ENCODE peak calls at places on chromosomes 1 and 21, in nine cellular contexts. One of them, this sample, is unnamed.

GRCh38 chr21:27300770-27301169 is 333.9 kb upstream of the ADAMTS5 start:
- DNase-seq in midbrain: no peak
- DNase-seq in germinal center: no peak
- DNase-seq in H7: no peak
- DNase-seq in GM12878: no peak
- DNase-seq in DMS53: no peak
- DNase-seq in T-helper 9 cell: no peak
- DNase-seq in GM04504: peak
- DNase-seq in stimulated activated CD4-positive, alpha-beta T cell treated with anti-CD3 and anti-CD28 coated beads, Interleukin-12 subunit alpha, Interleukin-12 subunit beta, amount 100 ng/mL, for 24 hours: no peak
- DNase-seq in this sample: no peak

GRCh38 chr1:231395051-231395995 is 26.8 kb downstream of the EGLN1 start:
- DNase-seq in midbrain: no peak
- DNase-seq in T-helper 9 cell: no peak
- DNase-seq in GM12878: no peak
- DNase-seq in stimulated activated CD4-positive, alpha-beta T cell treated with anti-CD3 and anti-CD28 coated beads, Interleukin-12 subunit alpha, Interleukin-12 subunit beta, amount 100 ng/mL, for 24 hours: no peak
- DNase-seq in GM04504: peak
- DNase-seq in H7: no peak
- DNase-seq in germinal center: no peak
- DNase-seq in DMS53: peak
- DNase-seq in this sample: no peak

GRCh38 chr1:97571760-97572159 is 349.1 kb downstream of the DPYD start:
- DNase-seq in DMS53: no peak
- DNase-seq in germinal center: no peak
- DNase-seq in H7: no peak
- DNase-seq in T-helper 9 cell: no peak
- DNase-seq in stimulated activated CD4-positive, alpha-beta T cell treated with anti-CD3 and anti-CD28 coated beads, Interleukin-12 subunit alpha, Interleukin-12 subunit beta, amount 100 ng/mL, for 24 hours: no peak
- DNase-seq in GM12878: no peak
- DNase-seq in GM04504: no peak
- DNase-seq in midbrain: no peak
- DNase-seq in this sample: no peak

GRCh38 chr1:90820727-90821126 is 103.6 kb upstream of the BARHL2 start:
- DNase-seq in stimulated activated CD4-positive, alpha-beta T cell treated with anti-CD3 and anti-CD28 coated beads, Interleukin-12 subunit alpha, Interleukin-12 subunit beta, amount 100 ng/mL, for 24 hours: no peak
- DNase-seq in midbrain: no peak
- DNase-seq in T-helper 9 cell: no peak
- DNase-seq in DMS53: no peak
- DNase-seq in GM04504: no peak
- DNase-seq in H7: no peak
- DNase-seq in GM12878: no peak
- DNase-seq in germinal center: no peak
- DNase-seq in this sample: no peak

GRCh38 chr21:46545911-46546310 is 59.0 kb downstream of the S100B start:
- DNase-seq in germinal center: no peak
- DNase-seq in T-helper 9 cell: no peak
- DNase-seq in GM12878: no peak
- DNase-seq in stimulated activated CD4-positive, alpha-beta T cell treated with anti-CD3 and anti-CD28 coated beads, Interleukin-12 subunit alpha, Interleukin-12 subunit beta, amount 100 ng/mL, for 24 hours: no peak
- DNase-seq in DMS53: no peak
- DNase-seq in H7: peak
- DNase-seq in midbrain: no peak
- DNase-seq in GM04504: no peak
- DNase-seq in this sample: no peak

GRCh38 chr1:175073054-175073453 is 5.4 kb downstream of the TNN start:
- DNase-seq in midbrain: no peak
- DNase-seq in DMS53: no peak
- DNase-seq in stimulated activated CD4-positive, alpha-beta T cell treated with anti-CD3 and anti-CD28 coated beads, Interleukin-12 subunit alpha, Interleukin-12 subunit beta, amount 100 ng/mL, for 24 hours: no peak
- DNase-seq in GM04504: no peak
- DNase-seq in GM12878: no peak
- DNase-seq in H7: no peak
- DNase-seq in germinal center: no peak
- DNase-seq in T-helper 9 cell: no peak
- DNase-seq in this sample: no peak

GRCh38 chr1:44819594-44820327 is 11.4 kb downstream of the BTBD19 start:
- DNase-seq in midbrain: peak
- DNase-seq in stimulated activated CD4-positive, alpha-beta T cell treated with anti-CD3 and anti-CD28 coated beads, Interleukin-12 subunit alpha, Interleukin-12 subunit beta, amount 100 ng/mL, for 24 hours: peak
- DNase-seq in GM12878: peak
- DNase-seq in T-helper 9 cell: peak
- DNase-seq in GM04504: peak
- DNase-seq in H7: peak
- DNase-seq in germinal center: peak
- DNase-seq in DMS53: peak
- DNase-seq in this sample: peak

GRCh38 chr1:109271458-109271857 is 11.5 kb downstream of the PSRC1 start:
- DNase-seq in H7: no peak
- DNase-seq in GM12878: no peak
- DNase-seq in germinal center: no peak
- DNase-seq in DMS53: no peak
- DNase-seq in T-helper 9 cell: no peak
- DNase-seq in GM04504: no peak
- DNase-seq in midbrain: no peak
- DNase-seq in stimulated activated CD4-positive, alpha-beta T cell treated with anti-CD3 and anti-CD28 coated beads, Interleukin-12 subunit alpha, Interleukin-12 subunit beta, amount 100 ng/mL, for 24 hours: no peak
- DNase-seq in this sample: no peak

GRCh38 chr1:227789042-227789880 is 26.2 kb upstream of the PRSS38 start:
- DNase-seq in DMS53: peak
- DNase-seq in midbrain: no peak
- DNase-seq in T-helper 9 cell: no peak
- DNase-seq in germinal center: no peak
- DNase-seq in GM04504: no peak
- DNase-seq in H7: peak
- DNase-seq in stimulated activated CD4-positive, alpha-beta T cell treated with anti-CD3 and anti-CD28 coated beads, Interleukin-12 subunit alpha, Interleukin-12 subunit beta, amount 100 ng/mL, for 24 hours: no peak
- DNase-seq in GM12878: no peak
- DNase-seq in this sample: peak

GRCh38 chr1:205448540-205449253 is 7.1 kb downstream of the BLACAT1 start:
- DNase-seq in germinal center: no peak
- DNase-seq in GM12878: no peak
- DNase-seq in DMS53: no peak
- DNase-seq in GM04504: no peak
- DNase-seq in stimulated activated CD4-positive, alpha-beta T cell treated with anti-CD3 and anti-CD28 coated beads, Interleukin-12 subunit alpha, Interleukin-12 subunit beta, amount 100 ng/mL, for 24 hours: no peak
- DNase-seq in H7: peak
- DNase-seq in T-helper 9 cell: no peak
- DNase-seq in midbrain: no peak
- DNase-seq in this sample: no peak

GRCh38 chr1:117631361-117631760 is 25.5 kb downstream of the TENT5C start:
- DNase-seq in stimulated activated CD4-positive, alpha-beta T cell treated with anti-CD3 and anti-CD28 coated beads, Interleukin-12 subunit alpha, Interleukin-12 subunit beta, amount 100 ng/mL, for 24 hours: no peak
- DNase-seq in DMS53: peak
- DNase-seq in H7: no peak
- DNase-seq in midbrain: no peak
- DNase-seq in T-helper 9 cell: no peak
- DNase-seq in GM12878: no peak
- DNase-seq in germinal center: no peak
- DNase-seq in GM04504: no peak
- DNase-seq in this sample: no peak

GRCh38 chr1:156508205-156508954 is 7.8 kb upstream of the MEF2D start:
- DNase-seq in germinal center: no peak
- DNase-seq in T-helper 9 cell: no peak
- DNase-seq in GM04504: peak
- DNase-seq in DMS53: no peak
- DNase-seq in H7: no peak
- DNase-seq in midbrain: peak
- DNase-seq in stimulated activated CD4-positive, alpha-beta T cell treated with anti-CD3 and anti-CD28 coated beads, Interleukin-12 subunit alpha, Interleukin-12 subunit beta, amount 100 ng/mL, for 24 hours: no peak
- DNase-seq in GM12878: no peak
- DNase-seq in this sample: peak

GRCh38 chr1:202658766-202659165 is 51.5 kb downstream of the SYT2 start:
- DNase-seq in GM12878: no peak
- DNase-seq in T-helper 9 cell: no peak
- DNase-seq in stimulated activated CD4-positive, alpha-beta T cell treated with anti-CD3 and anti-CD28 coated beads, Interleukin-12 subunit alpha, Interleukin-12 subunit beta, amount 100 ng/mL, for 24 hours: no peak
- DNase-seq in DMS53: no peak
- DNase-seq in H7: no peak
- DNase-seq in midbrain: no peak
- DNase-seq in germinal center: no peak
- DNase-seq in GM04504: no peak
- DNase-seq in this sample: no peak

This sample was measured in GM13977.